ENCODE peak calls at places on chromosomes 2 and 18, in four cellular contexts. Z is left lung, M is HCT116, C is upper lobe of right lung. B is an unnamed sample.

GRCh38 chr2:134137182-134137595 is 116.7 kb upstream of the MGAT5 start:
- DNase-seq in Z (peak), C (peak), M (no peak), B (no peak)

GRCh38 chr2:240891492-240892340 is 4.2 kb downstream of the MAB21L4 start:
- DNase-seq in Z (no peak), C (no peak), M (no peak), B (no peak)

GRCh38 chr18:78627546-78628315 is 351.9 kb upstream of the SALL3 start:
- DNase-seq in M (no peak), C (no peak), Z (no peak), B (no peak)

GRCh38 chr2:67842375-67842959 is 220.3 kb downstream of the C1D start:
- DNase-seq in M (no peak), C (no peak), Z (no peak), B (no peak)

GRCh38 chr2:45654250-45654649 is 2.8 kb downstream of the PRKCE start:
- DNase-seq in M (no peak), C (no peak), Z (no peak), B (no peak)

GRCh38 chr2:135162377-135162776 is 110.3 kb downstream of the RAB3GAP1 start:
- DNase-seq in C (no peak), Z (no peak), M (no peak), B (no peak)

GRCh38 chr2:98809878-98810587 is 79.1 kb upstream of the MGAT4A start:
- DNase-seq in C (no peak), M (no peak), Z (no peak), B (no peak)

GRCh38 chr2:216695401-216695821 is at the start of gene IGFBP5:
- DNase-seq in C (peak), Z (peak), M (no peak), B (peak)

GRCh38 chr18:10072659-10073309 is 159.0 kb downstream of the VAPA start:
- DNase-seq in M (no peak), Z (no peak), C (no peak), B (no peak)

GRCh38 chr2:182545420-182546167 is 118.8 kb upstream of the PDE1A start:
- DNase-seq in C (no peak), Z (no peak), M (no peak), B (no peak)

GRCh38 chr2:213065583-213066444 is 85.6 kb downstream of the IKZF2 start:
- DNase-seq in M (no peak), Z (peak), C (no peak), B (no peak)

GRCh38 chr18:72672364-72673151 is 128.4 kb upstream of the CBLN2 start:
- DNase-seq in Z (no peak), C (no peak), M (no peak), B (no peak)

GRCh38 chr2:240739797-240740196 is 48.1 kb downstream of the AQP12A start:
- DNase-seq in M (no peak), Z (no peak), C (no peak), B (no peak)

GRCh38 chr2:194842871-194843270 is 814.2 kb upstream of the SLC39A10 start:
- DNase-seq in M (no peak), Z (no peak), C (no peak), B (no peak)

GRCh38 chr2:160205511-160205910 is 5.4 kb upstream of the ITGB6 start:
- DNase-seq in Z (peak), M (peak), C (peak), B (no peak)

GRCh38 chr2:36780231-36780808 is 83.8 kb downstream of the VIT start:
- DNase-seq in M (peak), Z (no peak), C (no peak), B (no peak)

GRCh38 chr2:10487144-10488104 is 39.3 kb upstream of the ODC1 start:
- DNase-seq in M (no peak), C (no peak), Z (no peak), B (peak)

GRCh38 chr18:3726241-3726951 is 276.4 kb downstream of the TGIF1 start:
- DNase-seq in M (no peak), C (no peak), Z (no peak), B (no peak)

GRCh38 chr2:168583710-168584521 is 127.8 kb downstream of the CERS6 start:
- DNase-seq in Z (no peak), C (no peak), M (no peak), B (no peak)

GRCh38 chr2:199798881-199799580 is 52.0 kb downstream of the FTCDNL1 start:
- DNase-seq in M (no peak), C (no peak), Z (no peak), B (no peak)

GRCh38 chr2:235951980-235952379 is 216.2 kb downstream of the GBX2 start:
- DNase-seq in M (no peak), C (no peak), Z (no peak), B (no peak)

GRCh38 chr2:15626126-15626525 is 34.5 kb downstream of the DDX1 start:
- DNase-seq in C (no peak), Z (no peak), M (no peak), B (no peak)

GRCh38 chr2:169080250-169081035 is 11.1 kb downstream of the DHRS9 start:
- DNase-seq in C (no peak), M (no peak), Z (peak), B (no peak)

GRCh38 chr18:53416985-53417384 is 807.5 kb downstream of the MBD2 start:
- DNase-seq in C (no peak), Z (no peak), M (no peak), B (no peak)

GRCh38 chr2:132668189-132668833 is 1.7 kb downstream of the LYPD1 start:
- DNase-seq in Z (no peak), M (no peak), C (peak), B (no peak)

GRCh38 chr2:181046833-181047232 is 66.4 kb downstream of the UBE2E3 start:
- DNase-seq in M (no peak), Z (no peak), C (no peak), B (no peak)

GRCh38 chr18:29648891-29649290 is 1393.7 kb downstream of the DSC3 start:
- DNase-seq in Z (no peak), C (no peak), M (no peak), B (no peak)

GRCh38 chr2:160408575-160409291 is 84.9 kb downstream of the RBMS1 start:
- DNase-seq in M (no peak), Z (no peak), C (no peak), B (no peak)

GRCh38 chr2:235710933-235711332 is 217.1 kb downstream of the AGAP1 start:
- DNase-seq in M (no peak), Z (no peak), C (no peak), B (no peak)

GRCh38 chr2:235378261-235378660 is 115.6 kb upstream of the AGAP1 start:
- DNase-seq in M (no peak), C (no peak), Z (no peak), B (no peak)

GRCh38 chr2:186558512-186559276 is 31.2 kb upstream of the ITGAV start:
- DNase-seq in M (no peak), Z (no peak), C (no peak), B (no peak)
- TF ChIP-seq CTCF in M (no peak), Z (no peak), C (no peak), B (no peak)

GRCh38 chr18:79986726-79987125 is 1.6 kb downstream of the TXNL4A start:
- DNase-seq in C (no peak), M (no peak), Z (no peak), B (no peak)

GRCh38 chr18:79988925-79989361 is 580 bp upstream of the TXNL4A start:
- DNase-seq in Z (peak), M (no peak), C (peak), B (no peak)

GRCh38 chr18:79987566-79987965 is 797 bp downstream of the TXNL4A start:
- DNase-seq in M (no peak), Z (no peak), C (no peak), B (no peak)

GRCh38 chr18:79985172-79985571 is 3.2 kb downstream of the TXNL4A start:
- DNase-seq in C (no peak), M (no peak), Z (no peak), B (no peak)

GRCh38 chr18:79988079-79988924 is at the start of gene TXNL4A:
- DNase-seq in Z (peak), C (peak), M (no peak), B (peak)
- TF ChIP-seq CTCF in Z (peak), C (peak), M (no peak), B (peak)

GRCh38 chr18:48336332-48336731 is 72.9 kb downstream of the ZBTB7C start:
- DNase-seq in Z (no peak), C (no peak), M (no peak), B (no peak)
- TF ChIP-seq CTCF in Z (peak), C (peak), M (no peak), B (no peak)

DNA sequence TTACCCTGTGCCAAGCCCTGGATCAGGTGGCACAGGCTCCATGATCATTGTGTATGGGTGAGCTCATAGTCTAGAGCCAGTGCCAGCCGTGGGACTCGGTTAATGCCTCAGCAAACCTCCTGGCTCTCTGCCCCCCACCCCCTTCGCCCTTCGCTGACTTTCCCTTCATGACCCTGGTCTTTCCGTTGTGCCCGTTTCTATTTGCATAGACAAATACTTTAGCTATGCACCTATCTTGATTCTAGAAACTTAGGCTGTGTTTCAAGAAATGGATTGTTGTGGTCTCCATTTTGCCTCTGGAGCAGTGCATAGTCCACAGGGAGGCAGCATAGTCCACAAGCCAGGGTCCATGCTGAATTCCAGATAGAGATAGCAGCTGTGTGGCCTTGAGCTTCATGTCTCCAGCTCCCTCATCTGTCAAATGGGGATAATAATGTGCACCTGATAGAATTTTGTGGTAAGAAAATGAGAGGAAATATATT is 44.8 kb upstream of the KDM3A start:
- DNase-seq in M (peak), C (no peak), Z (no peak), B (no peak)
- TF ChIP-seq CTCF in M (peak), C (peak), Z (peak), B (peak)

GRCh38 chr2:28397043-28397381 is 4.4 kb downstream of the FOSL2 start:
- DNase-seq in C (no peak), Z (no peak), M (no peak), B (no peak)
- TF ChIP-seq CTCF in C (no peak), Z (no peak), M (no peak), B (peak)

GRCh38 chr18:7758764-7759163 is 191.6 kb downstream of the PTPRM start:
- DNase-seq in M (no peak), C (no peak), Z (no peak), B (no peak)

GRCh38 chr18:7754258-7754657 is 187.1 kb downstream of the PTPRM start:
- DNase-seq in C (no peak), Z (no peak), M (no peak), B (no peak)

GRCh38 chr18:7757175-7757574 is 190.1 kb downstream of the PTPRM start:
- DNase-seq in Z (no peak), M (no peak), C (no peak), B (no peak)

GRCh38 chr18:7754725-7755181 is 187.6 kb downstream of the PTPRM start:
- DNase-seq in M (no peak), Z (no peak), C (no peak), B (no peak)

GRCh38 chr18:7755753-7756475 is 188.8 kb downstream of the PTPRM start:
- DNase-seq in Z (no peak), C (no peak), M (no peak), B (no peak)
- TF ChIP-seq CTCF in Z (peak), C (peak), M (no peak), B (peak)

GRCh38 chr2:101960903-101961286 is 30.9 kb upstream of the IL1R2 start:
- DNase-seq in C (no peak), M (no peak), Z (no peak), B (no peak)

GRCh38 chr2:101963198-101963597 is 28.6 kb upstream of the IL1R2 start:
- DNase-seq in M (no peak), C (no peak), Z (no peak), B (no peak)

GRCh38 chr2:101962243-101962809 is 29.4 kb upstream of the IL1R2 start:
- DNase-seq in Z (no peak), C (no peak), M (no peak), B (no peak)

GRCh38 chr2:101958071-101958470 is 33.7 kb upstream of the IL1R2 start:
- DNase-seq in Z (no peak), C (no peak), M (no peak), B (no peak)

GRCh38 chr2:101961287-101962242 is 30.2 kb upstream of the IL1R2 start:
- DNase-seq in C (peak), Z (peak), M (no peak), B (no peak)
- TF ChIP-seq CTCF in C (no peak), Z (no peak), M (no peak), B (no peak)

GRCh38 chr2:237885931-237886701 is 26.7 kb downstream of the RAMP1 start:
- DNase-seq in Z (no peak), C (peak), M (no peak), B (no peak)
- TF ChIP-seq CTCF in Z (no peak), C (no peak), M (no peak), B (no peak)